ENCODE peak calls at places on chromosomes 16 and 17, in eight cellular contexts. U, P, B, F, O, W, V and Y are unnamed samples. For H3K4me1, the result is how much of the 10 kb centered on the place peaks cover.

GRCh38 chr16:1152123-1152638 is 725 bp upstream of the CACNA1H start:
- DNase-seq in F (no peak), V (no peak), W (no peak), B (no peak), U (peak), P (no peak), O (no peak), Y (no peak)

GRCh38 chr17:73232587-73233373 is 28.9 kb downstream of the CPSF4L start:
- DNase-seq in O (peak), V (peak), P (peak), U (peak), B (peak), W (no peak), F (peak), Y (no peak)

GRCh38 chr16:3949946-3950342 is 69.4 kb upstream of the CREBBP start:
- DNase-seq in B (no peak), P (peak), W (no peak), V (no peak), O (no peak), F (no peak), U (no peak), Y (no peak)

GRCh38 chr16:4052801-4053662 is 63.2 kb downstream of the ADCY9 start:
- DNase-seq in P (no peak), V (peak), W (peak), U (peak), B (peak), O (peak), F (peak), Y (peak)

GRCh38 chr17:38605852-38606645 is at the start of gene SRCIN1:
- DNase-seq in F (peak), W (peak), P (no peak), U (peak), V (no peak), B (peak), O (peak), Y (no peak)

GRCh38 chr16:67164599-67165061 is at the start of gene HSF4:
- DNase-seq in W (peak), U (peak), B (peak), O (no peak), P (peak), V (peak), F (peak), Y (no peak)

GRCh38 chr17:76139261-76139752 is 1.7 kb downstream of the FOXJ1 start:
- DNase-seq in O (no peak), U (no peak), F (no peak), V (no peak), W (no peak), B (no peak), P (no peak), Y (no peak)

GRCh38 chr17:50055055-50055425 is 870 bp upstream of the ITGA3 start:
- DNase-seq in F (no peak), V (no peak), B (no peak), W (no peak), O (no peak), U (no peak), P (peak), Y (peak)

GRCh38 chr16:66395806-66396555 is 29.5 kb downstream of the CDH5 start:
- DNase-seq in W (no peak), F (no peak), V (no peak), P (no peak), O (no peak), B (no peak), U (no peak), Y (no peak)

GRCh38 chr17:15651583-15652110 is 32.1 kb upstream of the FBXW10B start:
- DNase-seq in V (peak), B (peak), O (peak), W (peak), F (peak), P (peak), U (peak), Y (peak)

GRCh38 chr16:85511938-85512551 is 101.1 kb upstream of the GSE1 start:
- DNase-seq in O (no peak), W (no peak), V (no peak), B (no peak), P (no peak), U (no peak), F (no peak), Y (no peak)

GRCh38 chr17:9811086-9811485 is 10.8 kb downstream of the GSG1L2 start:
- DNase-seq in W (no peak), V (no peak), U (no peak), B (no peak), O (peak), P (no peak), F (no peak), Y (peak)

GRCh38 chr17:65942592-65942991 is 249.3 kb downstream of the CEP112 start:
- DNase-seq in W (no peak), F (no peak), O (peak), B (no peak), V (no peak), P (no peak), U (no peak), Y (no peak)

GRCh38 chr17:70021726-70022125 is 53.3 kb upstream of the KCNJ16 start:
- DNase-seq in U (no peak), V (no peak), O (peak), F (no peak), P (no peak), B (no peak), W (no peak), Y (peak)

GRCh38 chr17:39573447-39574298 is 34.0 kb downstream of the NEUROD2 start:
- DNase-seq in F (peak), P (peak), U (peak), O (peak), W (peak), B (peak), V (peak), Y (peak)

GRCh38 chr16:14172200-14172805 is 101.2 kb downstream of the MRTFB start:
- DNase-seq in O (peak), U (no peak), V (no peak), P (no peak), W (no peak), F (peak), B (no peak), Y (peak)

GRCh38 chr17:61489719-61490490 is 37.7 kb downstream of the TBX4 start:
- DNase-seq in U (no peak), P (no peak), W (no peak), O (no peak), F (no peak), B (no peak), V (no peak), Y (no peak)

GRCh38 chr16:50368410-50369132 is at the start of gene BRD7:
- DNase-seq in O (peak), P (peak), B (peak), V (peak), U (no peak), F (peak), W (peak), Y (peak)

GRCh38 chr17:47119746-47120520 is 69.2 kb downstream of the CDC27 start:
- DNase-seq in P (no peak), O (peak), W (no peak), F (peak), U (no peak), B (no peak), V (no peak), Y (peak)

GRCh38 chr16:81473561-81473960 is 29.0 kb downstream of the CMIP start:
- DNase-seq in W (no peak), V (no peak), O (peak), P (no peak), U (no peak), F (peak), B (peak), Y (peak)

GRCh38 chr17:79043191-79043930 is 19.4 kb downstream of the C1QTNF1 start:
- DNase-seq in U (peak), W (no peak), O (no peak), F (no peak), V (no peak), B (no peak), P (no peak), Y (no peak)

GRCh38 chr17:73646409-73647305 is 2.4 kb upstream of the SDK2 start:
- DNase-seq in O (no peak), P (no peak), U (no peak), B (no peak), F (peak), V (no peak), W (no peak), Y (no peak)

GRCh38 chr17:33858682-33859081 is 396.4 kb upstream of the CCL2 start:
- DNase-seq in U (no peak), V (no peak), B (no peak), P (no peak), W (no peak), O (no peak), F (no peak), Y (no peak)

GRCh38 chr17:64120159-64120558 is 9.8 kb downstream of the ERN1 start:
- DNase-seq in F (no peak), O (no peak), B (no peak), U (no peak), V (no peak), P (no peak), W (no peak), Y (no peak)

GRCh38 chr17:62188713-62189112 is 123.6 kb upstream of the MED13 start:
- DNase-seq in P (no peak), W (no peak), B (no peak), V (no peak), U (no peak), O (no peak), F (no peak), Y (no peak)

GRCh38 chr16:82639666-82640336 is 13.0 kb downstream of the CDH13 start:
- DNase-seq in W (peak), O (peak), V (no peak), U (peak), B (peak), F (peak), P (peak), Y (peak)

GRCh38 chr16:819336-819735 is 18.8 kb upstream of the GNG13 start:
- DNase-seq in U (no peak), F (no peak), W (no peak), O (no peak), B (no peak), P (no peak), V (no peak), Y (no peak)

GRCh38 chr17:35116845-35117244 is 2.8 kb downstream of the RAD51D start:
- DNase-seq in F (no peak), W (no peak), B (no peak), V (no peak), O (no peak), U (no peak), P (no peak), Y (no peak)

GRCh38 chr16:84453061-84453752 is 51.3 kb downstream of the MEAK7 start:
- DNase-seq in B (no peak), O (no peak), F (no peak), U (peak), W (no peak), V (no peak), P (no peak), Y (no peak)

GRCh38 chr17:909642-910323 is 69.8 kb downstream of the NXN start:
- DNase-seq in W (no peak), V (no peak), O (no peak), U (no peak), B (no peak), P (no peak), F (peak), Y (no peak)

GRCh38 chr16:49514391-49514980 is 140.9 kb downstream of the C16orf78 start:
- DNase-seq in W (no peak), V (no peak), B (no peak), F (no peak), U (no peak), P (no peak), O (no peak), Y (no peak)

GRCh38 chr17:17253445-17253844 is 16.5 kb upstream of the FLCN start:
- DNase-seq in P (no peak), U (no peak), F (no peak), O (no peak), V (no peak), B (no peak), W (no peak), Y (no peak)

GRCh38 chr16:56262148-56262878 is 71.0 kb downstream of the GNAO1 start:
- DNase-seq in W (no peak), F (no peak), P (no peak), U (peak), B (no peak), O (no peak), V (no peak), Y (no peak)

GRCh38 chr16:10970065-10970464 is 25.7 kb downstream of the CLEC16A start:
- DNase-seq in F (no peak), O (peak), P (no peak), U (no peak), B (no peak), V (peak), W (no peak), Y (peak)

GRCh38 chr16:57994778-57995177 is 5.7 kb downstream of the ZNF319 start:
- DNase-seq in U (no peak), F (peak), V (peak), O (no peak), P (peak), B (peak), W (peak), Y (no peak)
- TF ChIP-seq CTCF in U (no peak), F (peak), V (no peak), O (peak), P (no peak), B (peak), W (peak), Y (peak)

GRCh38 chr17:30344283-30345088 is 10.6 kb upstream of the TMIGD1 start:
- DNase-seq in U (no peak), V (no peak), F (peak), W (no peak), B (peak), P (peak), O (peak), Y (peak)

GRCh38 chr17:30340957-30341356 is 7.1 kb upstream of the TMIGD1 start:
- DNase-seq in W (no peak), V (no peak), O (no peak), F (peak), U (no peak), B (peak), P (no peak), Y (no peak)

GRCh38 chr17:30345089-30345433 is 11.2 kb upstream of the TMIGD1 start:
- DNase-seq in W (no peak), P (no peak), F (no peak), V (no peak), U (no peak), O (no peak), B (no peak), Y (no peak)

GRCh38 chr17:30343741-30344140 is 9.9 kb upstream of the TMIGD1 start:
- DNase-seq in F (no peak), V (no peak), O (no peak), W (no peak), P (no peak), B (no peak), U (no peak), Y (no peak)

DNA sequence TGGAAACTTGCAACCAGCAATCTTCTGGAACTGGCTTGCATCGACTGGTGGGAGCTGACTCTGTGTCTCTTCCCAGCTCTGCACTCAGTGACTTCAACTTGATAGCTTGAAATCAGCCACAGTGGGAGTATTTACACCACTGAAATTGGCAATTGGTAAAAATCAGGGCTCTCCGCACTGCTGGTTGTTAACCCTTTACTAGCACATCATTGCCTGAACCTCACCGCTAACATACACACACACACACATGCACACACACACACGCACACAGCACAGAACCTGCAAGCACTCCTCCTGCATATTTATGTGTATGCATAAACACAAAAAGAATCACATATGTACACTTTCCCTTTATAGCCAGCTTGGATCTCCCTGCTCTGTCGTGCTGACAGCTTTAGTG is 7.8 kb upstream of the TMIGD1 start:
- DNase-seq in U (no peak), F (no peak), P (no peak), W (no peak), B (no peak), V (no peak), O (no peak), Y (no peak)
- H3K4me1 ChIP-seq in U (under half), F (under half), P (under half), W (under half), B (under half), V (under half), O (under half), Y (under half)

GRCh38 chr17:45371414-45372324 is 54.8 kb upstream of the MAP3K14 start:
- DNase-seq in B (peak), F (peak), P (peak), W (peak), U (peak), O (peak), V (peak), Y (peak)

GRCh38 chr17:45368661-45369060 is 51.8 kb upstream of the MAP3K14 start:
- DNase-seq in B (no peak), W (no peak), P (no peak), F (peak), V (no peak), O (peak), U (no peak), Y (peak)

GRCh38 chr17:45374501-45374900 is 57.7 kb upstream of the MAP3K14 start:
- DNase-seq in F (no peak), O (no peak), V (no peak), B (no peak), P (no peak), U (no peak), W (no peak), Y (no peak)

GRCh38 chr17:45372325-45372869 is 55.6 kb upstream of the MAP3K14 start:
- DNase-seq in F (peak), W (no peak), U (peak), O (no peak), P (no peak), B (no peak), V (no peak), Y (no peak)

GRCh38 chr17:45370949-45371413 is 54.2 kb upstream of the MAP3K14 start:
- DNase-seq in P (peak), W (no peak), V (no peak), B (no peak), U (peak), O (peak), F (no peak), Y (no peak)
- TF ChIP-seq CTCF in P (no peak), W (no peak), V (no peak), B (no peak), U (no peak), O (no peak), F (no peak), Y (no peak)

GRCh38 chr17:67362173-67362572 is 4.2 kb downstream of the PSMD12 start:
- DNase-seq in W (no peak), P (no peak), B (no peak), V (no peak), U (no peak), O (no peak), F (no peak), Y (no peak)
- H3K4me1 ChIP-seq in W (half or more), P (half or more), B (under half), V (under half), U (under half), O (under half), F (under half), Y (under half)

GRCh38 chr17:18370761-18371160 is 6.8 kb upstream of the EVPLL start:
- DNase-seq in W (no peak), F (no peak), U (no peak), P (no peak), B (no peak), V (no peak), O (no peak), Y (no peak)
- TF ChIP-seq CTCF in W (no peak), F (no peak), U (no peak), P (no peak), B (no peak), V (no peak), O (no peak), Y (no peak)

GRCh38 chr17:19381361-19381740 is 3.1 kb downstream of the MAPK7 start:
- DNase-seq in B (no peak), W (no peak), F (no peak), O (no peak), V (no peak), P (peak), U (peak), Y (no peak)
- H3K4me1 ChIP-seq in B (under half), W (under half), F (under half), O (under half), V (half or more), P (under half), U (under half), Y (under half)

DNA sequence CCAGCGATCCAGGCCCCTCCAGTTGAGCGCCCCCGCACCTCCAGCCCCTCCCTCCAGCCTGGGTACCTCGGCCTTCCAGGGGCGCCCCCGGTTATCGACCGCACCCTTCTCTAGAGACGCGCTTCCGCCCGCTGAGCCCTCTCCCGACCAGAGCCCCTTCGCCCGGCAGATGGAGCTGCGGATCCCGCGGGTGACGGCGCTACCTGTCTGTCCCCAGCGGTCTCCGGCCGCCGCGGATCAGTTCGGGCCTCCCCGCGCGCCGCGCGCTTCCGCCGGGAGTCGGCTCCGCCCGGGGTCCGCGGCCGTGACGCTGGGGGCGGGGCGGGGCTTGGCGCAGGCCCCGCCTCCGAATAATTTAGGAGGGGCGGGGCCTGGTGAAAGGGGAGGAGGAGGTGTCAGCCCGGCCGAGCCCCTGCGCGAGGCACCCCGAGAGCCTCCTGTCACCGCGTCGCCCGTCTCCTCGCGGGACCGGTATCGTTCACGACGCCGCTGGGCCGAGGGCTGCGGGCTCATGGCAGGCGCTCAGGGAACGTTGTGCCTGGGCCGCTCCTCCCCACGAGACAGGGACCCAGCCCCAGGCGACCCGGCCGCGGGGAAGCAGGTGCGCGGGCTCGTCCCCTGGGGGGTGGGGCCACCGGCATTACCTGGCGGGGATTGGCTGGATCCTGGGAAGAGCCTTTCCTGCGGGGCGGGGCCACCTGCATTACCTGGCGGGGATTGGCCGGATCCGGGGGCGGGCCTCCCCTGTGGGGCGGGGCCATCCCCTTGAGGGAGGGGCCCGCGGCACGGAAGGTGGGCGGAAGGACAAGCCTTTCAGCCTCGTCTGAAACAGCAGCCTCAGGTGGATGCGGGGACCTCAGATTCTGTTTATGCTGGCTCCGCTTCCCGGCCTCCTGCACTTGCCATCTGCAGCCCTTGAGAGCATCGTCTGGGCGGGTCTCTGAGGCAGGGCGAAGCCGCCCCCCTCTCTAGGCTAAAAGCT is at the start of gene SPATA2L:
- DNase-seq in W (peak), P (peak), V (peak), O (peak), U (peak), F (peak), B (peak), Y (peak)
- TF ChIP-seq CTCF in W (no peak), P (peak), V (no peak), O (no peak), U (no peak), F (no peak), B (no peak), Y (no peak)